ENCODE peak calls at places on chromosome 10, in ten cellular contexts. R is AG04450, Y is B cell, G is thoracic aorta, F is neural progenitor cell, J is A549, A is GM20000, E is natural killer cell, Z is PC-9, S is lower lobe of right lung. K is an unnamed sample.

GRCh38 chr10:62308101-62308500 is 39.5 kb upstream of the RTKN2 start:
- DNase-seq in Y (no peak), S (no peak), J (no peak), A (no peak), Z (no peak), E (no peak), F (no peak), R (no peak), G (no peak), K (no peak)

GRCh38 chr10:26725837-26726727 is 28.6 kb downstream of the PDSS1 start:
- DNase-seq in J (peak), Z (peak), Y (peak), A (peak), F (peak), R (peak), G (no peak), S (peak), E (no peak), K (peak)

GRCh38 chr10:58998924-58999713 is 177.3 kb upstream of the PHYHIPL start:
- DNase-seq in Y (no peak), R (no peak), E (no peak), G (peak), F (no peak), S (no peak), J (no peak), A (no peak), Z (no peak), K (no peak)

GRCh38 chr10:33653584-33654367 is 319.3 kb upstream of the NRP1 start:
- DNase-seq in S (no peak), G (no peak), Y (no peak), A (no peak), R (no peak), E (no peak), F (no peak), J (no peak), Z (peak), K (no peak)

GRCh38 chr10:103855424-103855823 is at the start of gene SH3PXD2A:
- DNase-seq in E (no peak), A (peak), R (no peak), Y (peak), F (peak), G (no peak), S (no peak), Z (peak), J (no peak), K (peak)

GRCh38 chr10:98391065-98391464 is 23.9 kb downstream of the PYROXD2 start:
- DNase-seq in J (no peak), G (no peak), Y (no peak), F (no peak), A (no peak), R (no peak), Z (no peak), S (no peak), E (no peak), K (no peak)

GRCh38 chr10:67697646-67698245 is 1.8 kb upstream of the CTNNA3 start:
- DNase-seq in F (peak), R (peak), Y (no peak), E (no peak), S (no peak), A (peak), G (no peak), Z (peak), J (peak), K (peak)

GRCh38 chr10:60000747-60001146 is 94.4 kb upstream of the CCDC6 start:
- DNase-seq in Z (no peak), G (no peak), S (no peak), A (no peak), E (no peak), J (no peak), Y (no peak), R (no peak), F (no peak), K (no peak)

GRCh38 chr10:11601670-11602069 is 9.8 kb downstream of the USP6NL start:
- DNase-seq in Y (no peak), G (no peak), F (no peak), A (no peak), J (no peak), R (no peak), Z (no peak), S (no peak), E (no peak), K (no peak)
- TF ChIP-seq CTCF in Y (no peak), G (no peak), F (no peak), A (no peak), J (no peak), R (no peak), Z (no peak), S (no peak), E (no peak), K (no peak)

GRCh38 chr10:46787321-46787615 is 124.0 kb upstream of the PTPN20 start:
- DNase-seq in E (no peak), G (no peak), Y (no peak), R (no peak), F (no peak), J (peak), Z (peak), S (no peak), A (peak), K (peak)
- TF ChIP-seq CTCF in E (no peak), G (no peak), Y (no peak), R (peak), F (no peak), J (no peak), Z (no peak), S (peak), A (peak), K (peak)

GRCh38 chr10:124220547-124220946 is 127.1 kb upstream of the CHST15 start:
- DNase-seq in S (no peak), Y (no peak), G (no peak), A (peak), E (no peak), Z (no peak), R (no peak), F (no peak), J (no peak), K (peak)

GRCh38 chr10:124219655-124220054 is 126.3 kb upstream of the CHST15 start:
- DNase-seq in Z (no peak), F (no peak), A (no peak), S (no peak), J (no peak), G (no peak), E (no peak), R (no peak), Y (no peak), K (no peak)

GRCh38 chr10:124217031-124217430 is 123.6 kb upstream of the CHST15 start:
- DNase-seq in R (no peak), A (no peak), G (no peak), E (no peak), S (no peak), Y (no peak), Z (no peak), F (no peak), J (no peak), K (no peak)

GRCh38 chr10:124220971-124221355 is 127.6 kb upstream of the CHST15 start:
- DNase-seq in J (no peak), G (no peak), S (no peak), E (no peak), Y (no peak), A (no peak), R (no peak), F (no peak), Z (no peak), K (no peak)

DNA sequence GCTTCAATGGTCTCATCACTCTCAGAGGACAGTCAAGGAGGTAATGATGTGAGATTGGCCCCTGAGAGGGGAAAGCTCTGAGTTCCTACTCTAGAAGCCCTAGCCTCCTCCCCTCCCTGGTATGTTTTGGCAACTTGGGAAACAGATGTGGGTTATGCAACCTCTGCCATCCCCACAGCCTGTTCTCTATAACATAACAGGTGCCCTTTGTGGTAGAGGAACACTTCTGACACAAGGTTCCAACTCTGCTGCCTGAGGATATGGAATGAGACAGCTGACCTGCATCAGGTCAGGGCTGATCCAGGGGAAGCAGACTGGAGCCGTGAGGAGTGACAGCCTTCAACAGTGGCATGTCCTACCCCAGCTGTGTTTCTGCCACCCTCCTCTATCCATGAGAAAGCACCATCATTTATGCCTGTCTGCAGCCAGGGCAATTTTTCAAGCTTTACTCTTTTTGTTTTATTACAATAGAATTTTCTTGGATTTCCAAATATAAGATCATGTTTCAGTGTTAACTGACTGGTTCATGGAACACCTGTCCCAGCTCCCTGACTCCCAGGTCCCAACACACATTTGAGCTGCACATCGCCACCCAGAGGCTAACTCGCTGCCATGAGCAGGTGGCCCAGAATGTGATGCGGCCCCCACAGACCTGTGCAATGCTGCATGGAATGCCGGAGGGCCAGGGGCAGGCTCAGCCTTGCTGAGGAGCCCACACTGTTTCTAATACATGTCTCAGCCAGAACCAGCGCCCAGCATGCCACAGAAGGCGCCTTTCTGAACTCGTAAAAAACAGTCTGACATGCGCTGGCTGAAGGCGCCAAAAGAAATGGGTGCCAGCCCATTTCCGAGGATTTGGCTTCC is 124.7 kb upstream of the CHST15 start:
- DNase-seq in G (no peak), S (no peak), J (no peak), A (no peak), Z (peak), R (no peak), E (no peak), F (peak), Y (no peak), K (no peak)
- TF ChIP-seq CTCF in G (no peak), S (no peak), J (no peak), A (no peak), Z (no peak), R (no peak), E (no peak), F (peak), Y (no peak), K (no peak)

GRCh38 chr10:100480002-100480401 is 17.2 kb downstream of the WNT8B start:
- DNase-seq in A (no peak), E (no peak), J (no peak), G (no peak), R (no peak), S (no peak), Z (no peak), F (no peak), Y (no peak), K (no peak)

GRCh38 chr10:100482181-100482833 is 19.5 kb downstream of the WNT8B start:
- DNase-seq in Z (peak), F (peak), Y (peak), A (peak), R (peak), J (peak), G (no peak), E (peak), S (peak), K (peak)

GRCh38 chr10:100483876-100484666 is 21.3 kb downstream of the WNT8B start:
- DNase-seq in Y (no peak), E (no peak), F (no peak), J (no peak), G (no peak), A (no peak), Z (no peak), S (no peak), R (no peak), K (no peak)

GRCh38 chr10:100482834-100483185 is 20.0 kb downstream of the WNT8B start:
- DNase-seq in S (no peak), F (no peak), G (no peak), E (no peak), Y (no peak), J (no peak), A (no peak), Z (no peak), R (no peak), K (no peak)

DNA sequence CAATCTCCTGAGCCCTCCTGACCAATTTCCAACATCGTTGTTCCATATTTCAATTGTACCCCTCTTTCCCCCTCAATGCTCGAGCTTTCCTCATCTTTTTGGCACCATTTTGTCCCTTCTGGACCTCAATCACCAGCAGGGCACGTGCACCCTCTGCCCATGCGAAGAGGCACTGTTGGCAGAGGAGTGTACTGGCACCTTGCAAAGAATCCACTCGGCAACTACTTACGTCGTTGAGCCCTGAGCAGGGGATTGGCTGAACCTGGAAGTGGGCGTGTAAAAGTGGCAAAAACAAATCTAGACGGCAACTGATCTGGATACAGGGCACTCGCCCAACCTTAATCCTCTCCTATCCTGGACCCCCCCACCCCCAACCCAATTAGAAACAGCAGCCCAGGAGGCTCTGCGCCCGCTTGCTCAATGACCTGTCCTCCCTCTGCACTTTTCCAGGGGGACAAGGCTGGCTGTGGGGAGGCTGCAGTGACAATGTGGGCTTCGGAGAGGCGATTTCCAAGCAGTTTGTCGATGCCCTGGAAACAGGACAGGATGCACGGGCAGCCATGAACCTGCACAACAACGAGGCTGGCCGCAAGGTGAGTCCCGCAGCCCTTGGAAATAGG is 18.8 kb downstream of the WNT8B start:
- DNase-seq in Z (peak), R (peak), G (peak), Y (peak), A (peak), F (peak), S (peak), E (peak), J (peak), K (peak)
- TF ChIP-seq CTCF in Z (no peak), R (no peak), G (no peak), Y (no peak), A (no peak), F (no peak), S (no peak), E (no peak), J (no peak), K (no peak)

GRCh38 chr10:93751074-93751572 is 6.6 kb upstream of the LGI1 start:
- DNase-seq in G (no peak), R (no peak), J (no peak), F (no peak), Y (no peak), Z (peak), E (no peak), A (no peak), S (no peak), K (no peak)

GRCh38 chr10:93749218-93749799 is 8.4 kb upstream of the LGI1 start:
- DNase-seq in Y (no peak), A (no peak), E (no peak), F (peak), G (no peak), Z (peak), R (no peak), S (no peak), J (no peak), K (no peak)

GRCh38 chr10:93745411-93746065 is 12.2 kb upstream of the LGI1 start:
- DNase-seq in R (no peak), S (no peak), E (no peak), F (peak), G (no peak), J (peak), A (no peak), Z (peak), Y (no peak), K (no peak)

GRCh38 chr10:93742633-93743349 is 14.9 kb upstream of the LGI1 start:
- DNase-seq in J (no peak), R (no peak), E (no peak), S (no peak), G (no peak), F (no peak), A (no peak), Y (peak), Z (no peak), K (no peak)

GRCh38 chr10:93746844-93747284 is 10.9 kb upstream of the LGI1 start:
- DNase-seq in G (no peak), E (no peak), R (peak), J (peak), Z (peak), F (peak), S (no peak), Y (no peak), A (peak), K (no peak)
- TF ChIP-seq CTCF in G (no peak), E (no peak), R (peak), J (peak), Z (peak), F (peak), S (no peak), Y (no peak), A (peak), K (no peak)

GRCh38 chr10:94077042-94077441 is 83.3 kb downstream of the PLCE1 start:
- DNase-seq in S (no peak), E (no peak), G (no peak), Y (no peak), A (no peak), J (no peak), R (no peak), F (no peak), Z (no peak), K (no peak)

GRCh38 chr10:94080108-94080507 is 86.4 kb downstream of the PLCE1 start:
- DNase-seq in A (no peak), Y (no peak), Z (no peak), E (no peak), R (no peak), S (no peak), F (no peak), J (no peak), G (no peak), K (no peak)

GRCh38 chr10:94075521-94075920 is 81.8 kb downstream of the PLCE1 start:
- DNase-seq in Y (no peak), A (no peak), J (no peak), F (no peak), S (no peak), E (no peak), Z (no peak), R (no peak), G (no peak), K (no peak)

GRCh38 chr10:94074462-94074861 is 80.7 kb downstream of the PLCE1 start:
- DNase-seq in F (no peak), Y (no peak), Z (no peak), E (no peak), R (no peak), A (no peak), J (no peak), S (no peak), G (no peak), K (no peak)

GRCh38 chr10:94076325-94076841 is 82.7 kb downstream of the PLCE1 start:
- DNase-seq in R (peak), F (peak), G (no peak), E (no peak), J (peak), A (no peak), S (no peak), Y (no peak), Z (no peak), K (no peak)
- TF ChIP-seq CTCF in R (peak), F (peak), G (peak), E (no peak), J (peak), A (no peak), S (peak), Y (no peak), Z (peak), K (no peak)

K was measured in GM13976.